ENCODE peak calls at places on chromosomes 3 and 15, in ten cellular contexts. L is adrenal gland, D is HepG2, K is ELR, O is SW 1271, H is HEK293T, S is neural crest cell, U is posterior cingulate gyrus, V is aorta, B is cardiac muscle cell. P is an unnamed sample.

GRCh38 chr15:89785064-89785770 is 9.1 kb downstream of the MESP2 start:
- DNase-seq in L (no peak), D (peak; percentile 85), K (no peak), O (no peak), H (no peak), S (no peak), U (no peak), V (no peak), B (no peak), P (peak; percentile 83)

GRCh38 chr3:106809633-106810460 is 567.4 kb upstream of the CCDC54 start:
- DNase-seq in L (no peak), D (no peak), K (peak; percentile 10), O (no peak), H (no peak), S (no peak), U (no peak), V (no peak), B (no peak), P (no peak)

GRCh38 chr3:141370065-141370533 is 1.8 kb downstream of the ZBTB38 start:
- DNase-seq in L (peak; percentile 73), D (peak; percentile 94), K (peak; percentile 82), O (peak; percentile 92), H (peak; percentile 84), S (peak; percentile 33), U (no peak), V (no peak), B (peak; percentile 89), P (peak; percentile 78)

GRCh38 chr15:36332301-36332700 is 247.1 kb upstream of the CDIN1 start:
- DNase-seq in L (no peak), D (no peak), K (peak; percentile 53), O (no peak), H (no peak), S (no peak), U (no peak), V (no peak), B (no peak), P (no peak)

GRCh38 chr3:150268426-150269321 is 139.4 kb upstream of the TSC22D2 start:
- DNase-seq in L (no peak), D (peak; percentile 55), K (peak; percentile 27), O (no peak), H (no peak), S (no peak), U (no peak), V (no peak), B (no peak), P (no peak)

GRCh38 chr3:46397111-46397510 is 9.8 kb downstream of the CCR5AS start:
- DNase-seq in L (no peak), D (no peak), K (no peak), O (no peak), H (no peak), S (no peak), U (no peak), V (no peak), B (no peak), P (no peak)

GRCh38 chr3:191414732-191415131 is 46.2 kb upstream of the PYDC2 start:
- DNase-seq in L (no peak), D (no peak), K (no peak), O (no peak), H (no peak), S (no peak), U (no peak), V (no peak), B (no peak), P (no peak)

GRCh38 chr15:58604455-58604923 is 145.0 kb downstream of the ADAM10 start:
- DNase-seq in L (no peak), D (peak; percentile 46), K (no peak), O (no peak), H (no peak), S (no peak), U (no peak), V (no peak), B (no peak), P (peak; percentile 32)

GRCh38 chr3:137020315-137020714 is 62.5 kb downstream of the IL20RB start:
- DNase-seq in L (no peak), D (peak; percentile 20), K (no peak), O (no peak), H (no peak), S (no peak), U (no peak), V (no peak), B (no peak), P (no peak)

GRCh38 chr15:85457392-85457968 is 77.1 kb downstream of the AKAP13 start:
- DNase-seq in L (no peak), D (no peak), K (peak; percentile 12), O (peak; percentile 26), H (no peak), S (no peak), U (no peak), V (no peak), B (no peak), P (no peak)

GRCh38 chr3:41075958-41076357 is 123.3 kb upstream of the CTNNB1 start:
- DNase-seq in L (peak; percentile 52), D (peak; percentile 14), K (no peak), O (no peak), H (no peak), S (no peak), U (no peak), V (no peak), B (no peak), P (no peak)

GRCh38 chr15:91104111-91104510 is 4.1 kb downstream of the SV2B start:
- DNase-seq in L (peak; percentile 37), D (no peak), K (no peak), O (no peak), H (no peak), S (no peak), U (peak; percentile 68), V (no peak), B (no peak), P (no peak)

GRCh38 chr3:73520931-73521461 is 103.7 kb downstream of the PDZRN3 start:
- DNase-seq in L (no peak), D (no peak), K (no peak), O (no peak), H (no peak), S (no peak), U (peak; percentile 44), V (no peak), B (no peak), P (peak; percentile 57)

GRCh38 chr3:24682141-24682547 is 187.5 kb upstream of the THRB start:
- DNase-seq in L (no peak), D (no peak), K (peak; percentile 36), O (no peak), H (no peak), S (no peak), U (no peak), V (no peak), B (no peak), P (no peak)

GRCh38 chr3:144770813-144771400 is 799.3 kb downstream of the DIPK2A start:
- DNase-seq in L (no peak), D (peak; percentile 32), K (peak; percentile 17), O (peak; percentile 32), H (peak; percentile 18), S (no peak), U (no peak), V (no peak), B (peak; percentile 51), P (no peak)

GRCh38 chr3:51968883-51969674 is 1.8 kb upstream of the PCBP4 start:
- DNase-seq in L (no peak), D (no peak), K (no peak), O (no peak), H (no peak), S (no peak), U (no peak), V (no peak), B (no peak), P (no peak)

GRCh38 chr3:175404667-175405066 is 545.5 kb downstream of the NAALADL2 start:
- DNase-seq in L (no peak), D (no peak), K (no peak), O (no peak), H (no peak), S (no peak), U (no peak), V (no peak), B (no peak), P (no peak)

GRCh38 chr3:930866-931265 is 162.0 kb upstream of the CNTN6 start:
- DNase-seq in L (no peak), D (no peak), K (no peak), O (no peak), H (no peak), S (no peak), U (no peak), V (no peak), B (no peak), P (no peak)

GRCh38 chr3:143855183-143855582 is 6.9 kb upstream of the SLC9A9 start:
- DNase-seq in L (no peak), D (no peak), K (no peak), O (no peak), H (no peak), S (no peak), U (no peak), V (no peak), B (no peak), P (no peak)

GRCh38 chr3:158723991-158724390 is 8.3 kb downstream of the RARRES1 start:
- DNase-seq in L (no peak), D (no peak), K (no peak), O (no peak), H (no peak), S (no peak), U (no peak), V (no peak), B (no peak), P (no peak)

GRCh38 chr3:189841474-189842205 is 210.5 kb downstream of the TP63 start:
- DNase-seq in L (no peak), D (no peak), K (peak; percentile 67), O (no peak), H (no peak), S (no peak), U (no peak), V (no peak), B (no peak), P (no peak)

GRCh38 chr3:73623996-73624362 is 762 bp downstream of the PDZRN3 start:
- DNase-seq in L (peak; percentile 54), D (no peak), K (peak; percentile 52), O (no peak), H (peak; percentile 60), S (peak; percentile 41), U (peak; percentile 64), V (peak; percentile 84), B (peak; percentile 83), P (no peak)

GRCh38 chr3:29605845-29606244 is 325.0 kb downstream of the RBMS3 start:
- DNase-seq in L (no peak), D (no peak), K (peak; percentile 33), O (no peak), H (no peak), S (no peak), U (no peak), V (no peak), B (no peak), P (no peak)

GRCh38 chr3:194105292-194105691 is 30.7 kb upstream of the HES1 start:
- DNase-seq in L (no peak), D (no peak), K (no peak), O (no peak), H (no peak), S (no peak), U (no peak), V (no peak), B (no peak), P (no peak)